ENCODE peak calls at places on chromosomes 6 and 20, in four cellular contexts. U, J, I and M are unnamed samples.

GRCh38 chr6:144895890-144896289 is 610.8 kb downstream of the UTRN start:
- DNase-seq in I (no peak), J (no peak), U (no peak), M (no peak)

GRCh38 chr6:25061289-25061945 is 125.7 kb upstream of the RIPOR2 start:
- DNase-seq in I (no peak), U (no peak), J (no peak), M (no peak)

GRCh38 chr6:38901802-38902522 is 146.6 kb upstream of the GLP1R start:
- DNase-seq in U (no peak), I (no peak), J (no peak), M (no peak)

GRCh38 chr20:63697357-63697867 is 960 bp downstream of the TNFRSF6B start:
- DNase-seq in I (peak), U (no peak), J (no peak), M (peak)

GRCh38 chr6:40988634-40989033 is 50.4 kb downstream of the UNC5CL start:
- DNase-seq in U (no peak), J (no peak), I (no peak), M (no peak)

GRCh38 chr20:56974499-56975250 is 291.8 kb downstream of the BMP7 start:
- DNase-seq in U (peak), I (peak), J (no peak), M (no peak)

GRCh38 chr6:127102299-127102698 is 16.2 kb upstream of the RSPO3 start:
- DNase-seq in I (no peak), U (peak), J (no peak), M (no peak)

GRCh38 chr20:61926796-61927192 is 138.9 kb downstream of the TAF4 start:
- DNase-seq in J (no peak), I (no peak), U (no peak), M (no peak)

GRCh38 chr6:160306284-160306683 is 41.9 kb upstream of the SLC22A3 start:
- DNase-seq in U (no peak), I (peak), J (no peak), M (no peak)

GRCh38 chr6:50007821-50008220 is 14.0 kb downstream of the DEFB110 start:
- DNase-seq in J (no peak), U (no peak), I (no peak), M (no peak)

GRCh38 chr20:40293740-40294139 is 395.3 kb downstream of the MAFB start:
- DNase-seq in J (no peak), U (no peak), I (no peak), M (no peak)

GRCh38 chr6:124987291-124987690 is 25.1 kb downstream of the RNF217 start:
- DNase-seq in I (no peak), U (no peak), J (no peak), M (no peak)

GRCh38 chr20:10910535-10911239 is 236.9 kb upstream of the JAG1 start:
- DNase-seq in J (no peak), U (no peak), I (no peak), M (no peak)

GRCh38 chr6:156715839-156716238 is 61.3 kb upstream of the ARID1B start:
- DNase-seq in U (no peak), I (no peak), J (no peak), M (no peak)

GRCh38 chr6:130447374-130447773 is 81.6 kb downstream of the TMEM200A start:
- DNase-seq in U (no peak), I (no peak), J (no peak), M (no peak)

GRCh38 chr6:130457605-130458004 is 91.8 kb downstream of the TMEM200A start:
- DNase-seq in J (no peak), U (no peak), I (no peak), M (no peak)

GRCh38 chr6:130452336-130452735 is 86.5 kb downstream of the TMEM200A start:
- DNase-seq in U (no peak), I (no peak), J (no peak), M (no peak)

DNA sequence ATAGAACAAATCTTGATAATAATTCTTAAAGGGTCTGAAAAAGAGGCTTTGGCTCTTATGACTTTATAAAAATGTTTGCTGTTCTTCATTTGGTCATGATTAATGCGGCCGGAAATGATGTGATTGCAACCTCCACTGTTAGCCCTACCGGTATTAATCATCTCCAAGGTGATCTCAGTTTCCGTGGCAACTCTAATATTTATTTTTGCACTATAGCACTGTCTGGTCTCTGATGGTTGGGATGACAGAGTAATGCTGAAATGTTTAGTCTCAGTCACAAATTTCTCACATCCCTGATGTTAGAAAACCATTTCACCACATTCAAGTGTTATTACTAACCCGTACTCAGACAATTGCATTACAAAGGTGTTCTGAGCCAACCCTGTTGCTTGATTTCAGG is 87.4 kb downstream of the TMEM200A start:
- DNase-seq in J (no peak), U (peak), I (no peak), M (no peak)
- TF ChIP-seq EP300 in J (no peak), U (no peak), I (no peak), M (no peak)

GRCh38 chr6:155493694-155494143 is 38.1 kb upstream of the NOX3 start:
- DNase-seq in I (peak), U (peak), J (no peak), M (no peak)

GRCh38 chr6:155493026-155493693 is 37.5 kb upstream of the NOX3 start:
- DNase-seq in U (no peak), J (no peak), I (no peak), M (no peak)

GRCh38 chr6:155495011-155495768 is 39.6 kb upstream of the NOX3 start:
- DNase-seq in J (peak), I (peak), U (no peak), M (no peak)

GRCh38 chr6:155492061-155492735 is 36.6 kb upstream of the NOX3 start:
- DNase-seq in J (no peak), I (no peak), U (no peak), M (no peak)

DNA sequence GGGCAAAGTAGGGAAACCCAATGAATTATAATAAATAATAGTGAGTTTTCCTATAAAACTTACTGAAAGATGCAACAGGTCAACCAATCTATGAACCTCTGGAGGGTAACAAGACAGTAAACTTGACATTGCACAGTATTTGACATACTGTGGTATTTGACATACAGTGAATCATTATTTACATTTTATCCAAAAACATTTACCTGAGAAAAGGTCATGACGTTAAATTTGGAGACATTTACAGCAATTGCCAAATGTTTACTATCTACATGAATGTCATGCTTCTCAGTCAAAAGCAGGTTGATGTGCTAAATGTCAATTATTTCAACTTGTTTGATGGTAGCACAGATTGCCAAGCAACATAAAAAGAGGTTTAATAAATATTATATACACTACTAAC is 35.8 kb upstream of the NOX3 start:
- DNase-seq in I (no peak), U (no peak), J (no peak), M (no peak)
- TF ChIP-seq EP300 in I (no peak), U (peak), J (no peak), M (no peak)

GRCh38 chr20:9531581-9531980 is 17.2 kb downstream of the LAMP5 start:
- DNase-seq in U (no peak), J (no peak), I (no peak), M (no peak)

GRCh38 chr20:9532069-9532809 is 17.8 kb downstream of the LAMP5 start:
- DNase-seq in J (no peak), I (no peak), U (no peak), M (no peak)

GRCh38 chr20:9534025-9534424 is 19.6 kb downstream of the LAMP5 start:
- DNase-seq in U (no peak), J (no peak), I (no peak), M (no peak)

GRCh38 chr20:9535457-9535856 is 21.1 kb downstream of the LAMP5 start:
- DNase-seq in J (no peak), I (no peak), U (no peak), M (no peak)
- TF ChIP-seq EP300 in J (no peak), I (no peak), U (no peak), M (no peak)

GRCh38 chr20:12823742-12824141 is 185.0 kb upstream of the SPTLC3 start:
- DNase-seq in U (no peak), I (no peak), J (no peak), M (no peak)
- TF ChIP-seq EP300 in U (no peak), I (no peak), J (no peak), M (no peak)

DNA sequence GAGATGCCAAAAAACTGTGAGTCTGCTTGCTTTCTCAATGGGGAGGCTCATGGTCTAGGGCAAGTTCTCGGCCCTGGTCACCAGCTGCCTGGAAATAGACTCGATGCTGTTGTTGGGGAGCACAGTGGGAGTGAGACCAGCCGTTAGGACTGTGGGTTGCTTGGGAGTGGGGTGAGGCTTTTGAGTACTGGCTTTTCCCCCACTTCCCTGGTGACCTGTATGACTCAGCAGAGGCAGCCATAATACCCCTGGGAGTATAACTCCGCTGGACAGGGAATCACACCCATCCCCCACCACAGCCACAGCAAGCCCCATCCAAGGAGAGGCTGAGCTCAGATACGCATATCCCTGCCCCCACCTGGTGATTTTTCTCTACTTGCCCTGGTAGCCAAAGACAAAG is 48.9 kb upstream of the OGFRL1 start:
- DNase-seq in J (no peak), I (no peak), U (no peak), M (no peak)
- TF ChIP-seq EP300 in J (no peak), I (no peak), U (no peak), M (no peak)

GRCh38 chr20:47576516-47577033 is 74.9 kb downstream of the NCOA3 start:
- DNase-seq in J (no peak), U (peak), I (peak), M (no peak)
- TF ChIP-seq EP300 in J (no peak), U (no peak), I (no peak), M (no peak)

GRCh38 chr6:11926594-11927407 is 85.3 kb upstream of the HIVEP1 start:
- DNase-seq in U (no peak), J (no peak), I (no peak), M (no peak)
- TF ChIP-seq EP300 in U (no peak), J (no peak), I (no peak), M (no peak)

GRCh38 chr20:38445901-38446425 is 10.8 kb upstream of the SNHG17 start:
- DNase-seq in U (no peak), J (no peak), I (no peak), M (no peak)

GRCh38 chr20:38447931-38448675 is 13.0 kb upstream of the SNHG17 start:
- DNase-seq in J (no peak), I (no peak), U (no peak), M (no peak)

GRCh38 chr20:38447251-38447661 is 12.1 kb upstream of the SNHG17 start:
- DNase-seq in I (peak), U (no peak), J (no peak), M (no peak)

GRCh38 chr20:38445402-38445801 is 10.3 kb upstream of the SNHG17 start:
- DNase-seq in U (no peak), I (no peak), J (no peak), M (no peak)

GRCh38 chr20:38446441-38447209 is 11.5 kb upstream of the SNHG17 start:
- DNase-seq in I (peak), J (peak), U (peak), M (peak)
- TF ChIP-seq EP300 in I (no peak), J (peak), U (no peak), M (no peak)

GRCh38 chr20:1417273-1417672 is 24.4 kb upstream of the FKBP1A start:
- DNase-seq in U (no peak), J (no peak), I (no peak), M (no peak)

GRCh38 chr20:1417790-1418189 is 24.9 kb upstream of the FKBP1A start:
- DNase-seq in J (no peak), U (no peak), I (no peak), M (no peak)

GRCh38 chr20:1414982-1415381 is 22.1 kb upstream of the FKBP1A start:
- DNase-seq in U (no peak), I (no peak), J (no peak), M (no peak)

GRCh38 chr20:1418335-1418734 is 25.5 kb upstream of the FKBP1A start:
- DNase-seq in I (no peak), U (no peak), J (no peak), M (no peak)

GRCh38 chr20:1415667-1416468 is 23.0 kb upstream of the FKBP1A start:
- DNase-seq in U (peak), I (no peak), J (no peak), M (no peak)
- TF ChIP-seq EP300 in U (peak), I (no peak), J (no peak), M (no peak)